ENCODE peak calls at places on chromosome 16, in six cellular contexts. Z is neural crest cell, E is WTC11, J is AG10803, D is H9, F is uterus. I is an unnamed sample.

GRCh38 chr16:22353933-22354541 is 20.4 kb downstream of the CDR2 start:
- DNase-seq in F (no peak), Z (no peak), E (no peak), D (no peak), J (no peak), I (no peak)

GRCh38 chr16:1474047-1474446 is 781 bp downstream of the CLCN7 start:
- DNase-seq in D (no peak), F (no peak), J (peak), Z (no peak), E (no peak), I (no peak)

GRCh38 chr16:17305694-17306093 is 165.1 kb downstream of the XYLT1 start:
- DNase-seq in F (no peak), D (no peak), E (no peak), J (no peak), Z (no peak), I (no peak)

GRCh38 chr16:82197540-82198240 is 27.7 kb upstream of the MPHOSPH6 start:
- DNase-seq in F (peak), J (no peak), D (no peak), Z (no peak), E (no peak), I (no peak)

GRCh38 chr16:61007694-61008093 is 1028.5 kb downstream of the CDH8 start:
- DNase-seq in Z (no peak), F (no peak), J (no peak), E (no peak), D (no peak), I (no peak)

GRCh38 chr16:46709464-46709863 is 20.0 kb downstream of the ORC6 start:
- DNase-seq in J (no peak), F (no peak), Z (no peak), E (no peak), D (no peak), I (no peak)

GRCh38 chr16:81940781-81941560 is 70.3 kb downstream of the SDR42E1 start:
- DNase-seq in J (peak), Z (no peak), E (no peak), F (no peak), D (no peak), I (no peak)

GRCh38 chr16:81136331-81137011 is 40.3 kb upstream of the GCSH start:
- DNase-seq in Z (no peak), F (no peak), D (no peak), J (no peak), E (no peak), I (no peak)

GRCh38 chr16:2385441-2385840 is 43.8 kb upstream of the CCNF start:
- DNase-seq in D (no peak), Z (no peak), J (no peak), F (no peak), E (no peak), I (no peak)

GRCh38 chr16:627458-628239 is 3.1 kb upstream of the WFIKKN1 start:
- DNase-seq in F (peak), D (peak), E (no peak), Z (no peak), J (no peak), I (no peak)

GRCh38 chr16:54847207-54847606 is 83.5 kb upstream of the IRX5 start:
- DNase-seq in E (no peak), J (no peak), D (no peak), Z (no peak), F (no peak), I (no peak)

GRCh38 chr16:50498756-50499155 is 49.4 kb upstream of the NKD1 start:
- DNase-seq in Z (no peak), F (no peak), D (no peak), E (no peak), J (peak), I (no peak)

GRCh38 chr16:79191933-79192332 is 408.6 kb downstream of the MAF start:
- DNase-seq in E (no peak), Z (no peak), J (no peak), F (no peak), D (no peak), I (no peak)

GRCh38 chr16:67941469-67942199 is 2.3 kb downstream of the LCAT start:
- DNase-seq in Z (no peak), F (no peak), D (no peak), E (no peak), J (no peak), I (no peak)

DNA sequence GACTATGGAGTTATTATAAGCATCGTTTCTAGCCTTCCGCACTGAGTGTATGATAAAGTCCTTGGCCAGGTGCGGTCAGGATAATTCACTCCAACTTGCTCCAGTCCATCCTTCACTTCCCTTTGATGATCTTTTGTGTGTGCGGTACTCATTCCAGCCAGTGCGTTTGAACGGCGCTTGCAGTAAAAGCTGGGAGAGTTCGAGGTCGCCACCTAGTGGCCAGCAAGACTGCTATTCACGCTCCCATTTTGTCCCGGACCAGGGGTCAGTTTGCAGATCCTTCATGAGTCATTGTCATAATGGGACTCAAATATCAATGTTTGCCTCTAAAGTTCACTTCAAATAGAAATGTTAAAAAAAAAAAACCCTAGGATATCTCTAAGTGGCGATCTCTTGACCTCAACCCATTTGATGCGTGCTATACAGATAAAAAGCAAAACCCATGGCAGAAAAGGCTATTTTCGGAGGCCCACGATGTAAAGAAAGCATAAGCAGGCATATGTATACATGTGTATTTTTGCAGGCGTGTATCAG is 417.1 kb downstream of the TMEM114 start:
- DNase-seq in F (no peak), Z (peak), J (peak), D (peak), E (peak), I (peak)
- TF ChIP-seq CTCF in F (peak), Z (peak), J (peak), D (peak), E (peak), I (peak)

DNA sequence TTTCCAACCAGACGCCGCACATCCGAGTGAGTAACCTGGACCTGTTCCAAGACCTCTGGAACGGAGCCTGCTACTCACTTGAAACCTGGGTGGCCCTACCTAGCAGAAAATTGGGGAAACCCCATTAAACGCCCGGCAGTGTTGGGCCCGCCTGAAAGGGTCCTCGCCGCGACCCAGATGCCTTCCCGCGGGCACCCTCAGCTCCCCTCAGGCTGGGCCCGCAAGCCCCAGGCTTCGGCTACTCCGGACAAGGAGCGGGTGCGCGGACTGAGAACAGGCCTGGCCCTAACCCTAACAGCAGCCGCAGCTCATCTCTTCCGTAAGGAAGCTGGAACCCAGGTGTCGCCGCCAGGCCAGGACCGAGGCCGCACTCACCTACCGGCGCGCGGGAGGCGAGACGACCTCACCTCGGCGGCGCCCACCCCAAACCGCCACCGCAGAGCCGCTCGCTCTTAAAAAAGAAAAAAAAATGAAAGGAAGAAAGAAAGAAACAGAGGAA is 344 bp downstream of the PSME3IP1 start:
- DNase-seq in F (peak), Z (peak), J (peak), E (no peak), D (no peak), I (peak)
- TF ChIP-seq CTCF in F (no peak), Z (peak), J (no peak), E (no peak), D (no peak), I (no peak)

GRCh38 chr16:30557397-30557949 is 701 bp downstream of the ZNF764 start:
- DNase-seq in E (no peak), J (no peak), Z (no peak), D (no peak), F (peak), I (no peak)

GRCh38 chr16:30555848-30556473 is 2.2 kb downstream of the ZNF764 start:
- DNase-seq in J (no peak), D (no peak), Z (no peak), E (peak), F (no peak), I (no peak)

GRCh38 chr16:30559690-30560089 is 1.5 kb upstream of the ZNF764 start:
- DNase-seq in D (no peak), F (no peak), Z (no peak), J (no peak), E (no peak), I (no peak)

GRCh38 chr16:30558789-30559377 is 709 bp upstream of the ZNF764 start:
- DNase-seq in J (no peak), D (no peak), E (no peak), Z (no peak), F (no peak), I (no peak)

DNA sequence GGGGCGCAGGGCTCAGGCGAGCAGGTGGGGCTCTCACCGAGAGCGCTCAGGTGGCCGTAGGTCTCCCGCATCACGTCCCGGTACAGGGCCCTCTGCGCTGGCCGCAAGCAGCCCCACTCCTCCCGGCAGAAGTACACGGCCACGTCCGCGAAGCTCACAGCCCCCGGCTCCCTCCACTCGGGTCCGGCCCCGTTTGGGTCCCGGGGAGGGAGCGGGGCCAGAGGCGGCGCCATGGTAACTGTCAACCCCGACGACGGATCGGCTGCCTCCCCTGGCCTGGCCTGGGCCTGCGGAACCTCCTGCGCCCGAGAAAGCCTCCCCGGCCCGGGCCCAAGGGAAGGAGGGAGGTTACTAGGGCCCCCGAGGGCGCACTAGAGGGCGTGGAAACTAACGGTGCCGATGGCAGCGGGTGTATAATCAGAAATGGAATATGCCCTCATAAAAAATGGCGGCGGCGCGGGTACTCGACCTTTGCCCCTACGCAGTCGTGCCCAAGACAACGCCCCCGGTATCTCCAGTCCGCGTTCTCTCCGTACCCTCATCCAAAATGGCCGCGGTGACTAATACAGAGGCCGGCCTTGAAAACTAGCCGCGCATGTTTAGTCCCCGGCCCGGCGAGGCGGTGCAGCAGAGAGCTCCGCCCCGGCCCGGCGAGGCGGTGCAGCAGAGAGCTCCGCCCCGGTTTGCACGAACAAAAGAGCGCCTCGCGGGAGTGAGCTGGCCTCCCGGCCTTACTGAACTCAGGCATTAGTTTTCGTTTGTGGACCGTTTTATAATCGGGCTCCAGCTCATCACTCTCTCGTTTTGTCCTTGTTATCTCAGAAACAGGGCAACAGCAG is at the start of gene ZNF764:
- DNase-seq in J (peak), F (peak), D (peak), Z (peak), E (peak), I (peak)
- TF ChIP-seq CTCF in J (no peak), F (peak), D (no peak), Z (no peak), E (no peak), I (no peak)

GRCh38 chr16:72406390-72406789 is 234.4 kb upstream of the PMFBP1 start:
- DNase-seq in D (no peak), J (no peak), F (no peak), Z (no peak), E (no peak), I (no peak)

GRCh38 chr16:72404299-72404698 is 232.3 kb upstream of the PMFBP1 start:
- DNase-seq in J (peak), D (no peak), F (no peak), E (no peak), Z (no peak), I (no peak)

GRCh38 chr16:72399811-72400210 is 227.9 kb upstream of the PMFBP1 start:
- DNase-seq in Z (no peak), F (no peak), J (no peak), D (no peak), E (no peak), I (no peak)

GRCh38 chr16:72401079-72401361 is 229.1 kb upstream of the PMFBP1 start:
- DNase-seq in E (no peak), Z (no peak), F (no peak), D (no peak), J (no peak), I (no peak)

DNA sequence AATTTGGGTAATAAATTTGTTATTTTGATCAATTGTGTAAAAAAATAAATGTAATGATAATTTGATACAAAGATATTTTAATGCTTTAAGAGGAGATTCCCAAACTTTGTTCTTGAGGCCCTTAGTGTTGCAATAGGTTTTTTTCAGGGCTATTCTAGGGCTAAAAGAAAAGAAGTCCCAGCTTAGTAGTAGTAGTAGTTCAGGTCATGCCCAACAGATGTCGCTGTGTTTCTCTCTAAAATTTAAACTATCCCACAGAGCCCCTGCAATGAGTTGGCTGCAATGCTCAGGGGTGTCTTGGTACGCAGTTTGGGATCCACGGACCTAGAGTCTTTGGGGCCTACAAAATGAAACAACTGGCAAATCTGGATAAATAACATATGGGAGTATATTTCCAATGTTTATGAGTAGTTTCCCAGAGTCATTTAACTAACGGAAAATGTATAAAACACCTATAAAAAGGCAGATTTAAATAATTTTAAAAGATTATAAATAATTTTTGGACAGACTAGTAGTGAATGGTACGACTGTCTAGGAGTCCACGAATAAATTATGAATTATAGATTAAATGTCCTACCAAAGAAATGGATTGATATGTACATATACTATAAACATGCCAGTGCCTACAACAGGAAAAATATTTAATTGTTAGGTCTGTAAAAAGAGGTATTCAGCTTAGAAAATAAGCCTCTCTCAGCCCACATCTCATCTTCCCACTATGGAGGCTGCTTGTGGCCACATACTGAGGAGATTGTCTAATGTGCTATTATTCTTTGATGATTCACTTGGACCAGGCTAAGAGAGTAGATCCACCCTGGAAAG is 228.5 kb upstream of the PMFBP1 start:
- DNase-seq in E (peak), F (no peak), Z (peak), D (peak), J (peak), I (no peak)
- TF ChIP-seq CTCF in E (peak), F (peak), Z (peak), D (peak), J (peak), I (peak)

DNA sequence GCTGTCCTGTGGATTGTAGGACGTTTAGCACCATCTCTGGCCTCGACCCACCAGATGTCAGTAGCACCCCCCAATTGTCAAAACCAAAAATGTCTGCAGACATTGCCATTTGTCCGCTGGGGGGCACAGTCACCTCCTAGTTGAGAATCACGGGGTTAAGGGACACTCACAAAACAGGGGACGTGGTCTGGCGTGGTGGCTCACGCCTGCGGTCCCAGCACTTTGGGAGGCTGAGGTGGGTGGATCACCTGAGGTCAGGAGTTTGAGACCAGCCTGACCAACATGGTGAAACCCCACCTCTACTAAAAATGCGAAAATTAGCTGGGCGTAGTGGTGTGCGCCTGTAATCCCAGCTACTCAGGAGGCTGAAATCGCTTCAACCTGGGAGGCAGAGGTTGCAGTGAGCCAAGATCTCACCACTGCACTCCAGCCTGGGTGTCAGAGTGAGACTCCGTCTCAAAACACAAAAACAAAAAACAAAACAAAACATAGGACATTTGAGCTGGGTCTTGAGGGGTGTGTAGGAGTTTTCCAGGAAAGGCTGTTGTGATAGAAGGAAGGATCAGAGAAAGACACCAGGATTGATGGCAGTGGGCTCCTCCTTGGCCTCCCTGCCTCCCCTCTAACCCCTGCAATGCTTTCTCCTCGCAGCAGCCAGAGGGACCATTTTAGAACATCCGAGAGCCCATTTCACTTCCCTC is 171.8 kb upstream of the GSE1 start:
- DNase-seq in Z (no peak), F (no peak), J (no peak), E (no peak), D (no peak), I (no peak)
- TF ChIP-seq CTCF in Z (no peak), F (no peak), J (no peak), E (no peak), D (peak), I (no peak)

GRCh38 chr16:31568577-31569359 is 41.1 kb downstream of the AHSP start:
- DNase-seq in E (peak), J (peak), F (peak), Z (no peak), D (peak), I (peak)
- TF ChIP-seq CTCF in E (no peak), J (no peak), F (no peak), Z (no peak), D (peak), I (no peak)

GRCh38 chr16:70651524-70651923 is 5.2 kb downstream of the IL34 start:
- DNase-seq in J (no peak), F (no peak), D (no peak), E (no peak), Z (no peak), I (no peak)
- TF ChIP-seq CTCF in J (no peak), F (no peak), D (no peak), E (no peak), Z (no peak), I (no peak)

DNA sequence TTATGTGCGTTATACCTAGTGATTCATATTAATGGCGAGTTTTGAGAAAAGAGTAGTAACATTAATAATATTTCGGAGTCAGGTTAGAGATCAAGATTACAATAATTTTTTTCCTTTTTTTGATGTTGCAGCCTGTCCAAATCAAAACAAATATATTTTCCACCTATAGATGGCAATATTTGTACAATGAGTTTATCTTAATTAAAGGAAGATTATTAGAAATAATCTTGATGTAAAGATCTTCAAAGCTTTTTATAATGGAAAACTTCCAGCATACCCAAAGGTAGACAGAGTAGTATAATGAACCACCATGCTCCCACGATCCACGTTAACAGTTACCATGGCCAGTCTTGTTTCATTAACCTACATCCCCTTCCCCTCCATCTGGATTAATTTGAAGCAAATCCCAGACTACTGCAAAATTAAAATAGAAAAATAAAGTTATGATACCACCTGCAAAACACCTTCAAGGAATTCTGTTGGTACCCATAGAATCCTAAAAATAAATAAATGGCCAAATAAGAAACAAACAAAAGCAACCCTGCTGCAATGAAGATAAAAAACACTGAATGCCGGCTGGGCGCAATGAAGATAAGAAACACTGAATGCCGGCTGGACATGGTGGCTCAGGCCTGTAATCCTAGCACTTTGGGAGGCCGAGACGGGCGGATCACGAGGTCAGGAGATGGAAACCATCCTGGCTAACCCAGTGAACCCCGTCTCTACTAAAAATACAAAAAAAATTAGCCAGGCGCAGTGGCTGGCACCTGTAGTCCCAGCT is 46.5 kb upstream of the GINS3 start:
- DNase-seq in F (no peak), E (no peak), Z (no peak), D (no peak), J (no peak), I (no peak)
- TF ChIP-seq CTCF in F (peak), E (no peak), Z (peak), D (no peak), J (peak), I (peak)